ENCODE peak calls at places on chromosomes 13 and 19, in five cellular contexts. A is breast epithelium, N is spleen, Z is H1, H is upper lobe of left lung. X is an unnamed sample.

GRCh38 chr13:106381083-106381482 is 154.4 kb downstream of the EFNB2 start:
- DNase-seq in H (no peak), N (no peak), A (no peak), Z (no peak), X (no peak)

GRCh38 chr13:36084131-36084530 is 47.1 kb downstream of the DCLK1 start:
- DNase-seq in N (no peak), Z (no peak), H (no peak), A (no peak), X (no peak)

GRCh38 chr19:5558101-5558621 is 9.6 kb downstream of the TINCR start:
- DNase-seq in N (no peak), H (no peak), A (no peak), Z (no peak), X (no peak)

GRCh38 chr19:46629546-46630025 is 4.7 kb upstream of the PTGIR start:
- DNase-seq in N (peak), Z (no peak), H (no peak), A (no peak), X (no peak)

GRCh38 chr13:101835920-101836319 is 383.4 kb downstream of the ITGBL1 start:
- DNase-seq in N (no peak), Z (no peak), A (no peak), H (no peak), X (no peak)

GRCh38 chr13:36395280-36395679 is 37.0 kb upstream of the CCNA1 start:
- DNase-seq in A (no peak), N (no peak), H (no peak), Z (no peak), X (no peak)

GRCh38 chr13:28755546-28755870 is 36.7 kb upstream of the SLC46A3 start:
- DNase-seq in Z (no peak), N (no peak), A (no peak), H (no peak), X (peak)

GRCh38 chr13:114099918-114100445 is 32.4 kb downstream of the RASA3 start:
- DNase-seq in N (no peak), H (peak), Z (no peak), A (no peak), X (no peak)

GRCh38 chr19:41427647-41428480 is 690 bp upstream of the B3GNT8 start:
- DNase-seq in H (peak), Z (no peak), N (no peak), A (no peak), X (no peak)

GRCh38 chr13:42836930-42837329 is 55.5 kb downstream of the FAM216B start:
- DNase-seq in Z (peak), A (no peak), N (no peak), H (no peak), X (no peak)

GRCh38 chr19:38653028-38653571 is 5.7 kb downstream of the ACTN4 start:
- DNase-seq in Z (no peak), H (no peak), N (no peak), A (no peak), X (no peak)

GRCh38 chr13:29454931-29455481 is 140.5 kb downstream of the SLC7A1 start:
- DNase-seq in N (no peak), H (no peak), A (peak), Z (no peak), X (peak)

GRCh38 chr13:30831515-30831914 is 74.6 kb upstream of the MEDAG start:
- DNase-seq in N (no peak), H (no peak), Z (no peak), A (no peak), X (no peak)

GRCh38 chr13:24923305-24923640 is 159.3 kb downstream of the RNF17 start:
- DNase-seq in Z (no peak), N (no peak), A (no peak), H (no peak), X (no peak)

GRCh38 chr19:46537136-46538097 is 41.8 kb upstream of the PNMA8B start:
- DNase-seq in H (no peak), N (peak), Z (no peak), A (no peak), X (no peak)

GRCh38 chr19:50515168-50515561 is 1.5 kb upstream of the ASPDH start:
- DNase-seq in Z (no peak), N (peak), A (no peak), H (no peak), X (no peak)

GRCh38 chr13:75607447-75607846 is 28.7 kb upstream of the LMO7 start:
- DNase-seq in H (no peak), A (no peak), N (no peak), Z (no peak), X (no peak)

GRCh38 chr13:112032186-112032835 is 34.6 kb upstream of the SOX1 start:
- DNase-seq in H (peak), N (no peak), Z (no peak), A (peak), X (no peak)

GRCh38 chr13:100461309-100462035 is 127.1 kb downstream of the GGACT start:
- DNase-seq in Z (no peak), H (no peak), A (no peak), N (no peak), X (no peak)

GRCh38 chr13:114145256-114145655 is 12.8 kb upstream of the RASA3 start:
- DNase-seq in N (no peak), Z (no peak), H (no peak), A (no peak), X (no peak)

GRCh38 chr19:49362926-49363264 is 679 bp upstream of the TEAD2 start:
- DNase-seq in N (no peak), Z (no peak), H (no peak), A (peak), X (no peak)

GRCh38 chr13:47459512-47459911 is 541.6 kb downstream of the SUCLA2 start:
- DNase-seq in N (no peak), H (no peak), Z (no peak), A (no peak), X (no peak)

GRCh38 chr19:17196610-17197009 is 18.5 kb upstream of the USE1 start:
- DNase-seq in N (no peak), Z (no peak), A (no peak), H (no peak), X (no peak)

GRCh38 chr19:17197666-17198065 is 17.5 kb upstream of the USE1 start:
- DNase-seq in Z (no peak), A (no peak), H (no peak), N (no peak), X (no peak)

GRCh38 chr19:17202249-17202648 is 12.9 kb upstream of the USE1 start:
- DNase-seq in H (no peak), N (peak), Z (no peak), A (no peak), X (no peak)

GRCh38 chr19:17202713-17203112 is 12.4 kb upstream of the USE1 start:
- DNase-seq in H (no peak), A (no peak), N (peak), Z (no peak), X (no peak)

GRCh38 chr19:17200408-17201079 is 14.6 kb upstream of the USE1 start:
- DNase-seq in N (peak), A (no peak), H (no peak), Z (no peak), X (no peak)
- TF ChIP-seq POLR2AphosphoS5 in N (peak), A (no peak), H (no peak), Z (no peak), X (no peak)

DNA sequence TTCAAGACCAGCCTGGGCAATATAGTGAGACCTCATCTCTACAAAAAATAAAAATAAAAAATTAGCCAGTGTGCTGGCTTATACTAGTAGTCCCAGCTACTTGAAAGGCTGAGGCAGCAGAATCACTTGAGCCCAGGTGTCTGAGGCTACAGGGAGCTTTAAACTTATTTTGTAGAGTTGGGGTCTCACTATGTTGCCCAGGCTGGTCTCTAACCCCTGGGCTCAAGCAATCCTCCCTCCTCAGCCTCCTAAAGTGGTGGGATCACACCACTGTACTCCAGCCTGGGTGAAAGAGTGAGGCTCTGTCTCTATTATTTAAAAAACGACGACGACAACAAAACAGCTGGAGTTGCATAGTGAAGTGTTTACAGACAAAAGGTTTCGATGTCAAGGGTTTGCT is 8.0 kb downstream of the RAB3D start:
- DNase-seq in Z (no peak), H (no peak), A (no peak), N (no peak), X (no peak)
- TF ChIP-seq CTCF in Z (no peak), H (no peak), A (no peak), N (no peak), X (no peak)

GRCh38 chr19:2811221-2811722 is 8.4 kb upstream of the ZNF554 start:
- DNase-seq in N (no peak), H (no peak), Z (no peak), A (no peak), X (no peak)

GRCh38 chr19:2812414-2813234 is 7.0 kb upstream of the ZNF554 start:
- DNase-seq in Z (no peak), H (peak), A (no peak), N (no peak), X (no peak)

GRCh38 chr19:2810141-2811091 is 9.3 kb upstream of the ZNF554 start:
- DNase-seq in Z (no peak), N (no peak), A (no peak), H (peak), X (no peak)

GRCh38 chr19:2813235-2814160 is 6.2 kb upstream of the ZNF554 start:
- DNase-seq in A (peak), H (peak), Z (no peak), N (no peak), X (no peak)

GRCh38 chr19:2811735-2812413 is 7.8 kb upstream of the ZNF554 start:
- DNase-seq in Z (no peak), N (no peak), H (peak), A (no peak), X (no peak)
- TF ChIP-seq POLR2A in Z (no peak), N (no peak), H (no peak), A (no peak), X (no peak)

GRCh38 chr19:1830978-1831377 is 17.3 kb downstream of the REXO1 start:
- DNase-seq in H (no peak), N (no peak), Z (no peak), A (no peak), X (no peak)
- TF ChIP-seq POLR2AphosphoS5 in H (no peak), N (no peak), Z (no peak), A (no peak), X (no peak)

GRCh38 chr13:21933001-21933400 is 262.1 kb downstream of the FGF9 start:
- DNase-seq in Z (no peak), A (no peak), N (no peak), H (no peak), X (no peak)
- TF ChIP-seq CTCF in Z (no peak), A (no peak), N (no peak), H (no peak), X (no peak)

GRCh38 chr19:37217533-37217854 is 520 bp upstream of the ZNF383 start:
- DNase-seq in A (no peak), H (no peak), Z (no peak), N (no peak), X (no peak)

GRCh38 chr19:37220383-37220782 is 2.4 kb downstream of the ZNF383 start:
- DNase-seq in A (no peak), H (no peak), Z (no peak), N (no peak), X (no peak)

GRCh38 chr19:37218592-37218935 is 550 bp downstream of the ZNF383 start:
- DNase-seq in A (no peak), N (no peak), Z (no peak), H (no peak), X (no peak)

GRCh38 chr19:37221136-37221535 is 3.1 kb downstream of the ZNF383 start:
- DNase-seq in Z (no peak), A (no peak), H (no peak), N (no peak), X (no peak)

DNA sequence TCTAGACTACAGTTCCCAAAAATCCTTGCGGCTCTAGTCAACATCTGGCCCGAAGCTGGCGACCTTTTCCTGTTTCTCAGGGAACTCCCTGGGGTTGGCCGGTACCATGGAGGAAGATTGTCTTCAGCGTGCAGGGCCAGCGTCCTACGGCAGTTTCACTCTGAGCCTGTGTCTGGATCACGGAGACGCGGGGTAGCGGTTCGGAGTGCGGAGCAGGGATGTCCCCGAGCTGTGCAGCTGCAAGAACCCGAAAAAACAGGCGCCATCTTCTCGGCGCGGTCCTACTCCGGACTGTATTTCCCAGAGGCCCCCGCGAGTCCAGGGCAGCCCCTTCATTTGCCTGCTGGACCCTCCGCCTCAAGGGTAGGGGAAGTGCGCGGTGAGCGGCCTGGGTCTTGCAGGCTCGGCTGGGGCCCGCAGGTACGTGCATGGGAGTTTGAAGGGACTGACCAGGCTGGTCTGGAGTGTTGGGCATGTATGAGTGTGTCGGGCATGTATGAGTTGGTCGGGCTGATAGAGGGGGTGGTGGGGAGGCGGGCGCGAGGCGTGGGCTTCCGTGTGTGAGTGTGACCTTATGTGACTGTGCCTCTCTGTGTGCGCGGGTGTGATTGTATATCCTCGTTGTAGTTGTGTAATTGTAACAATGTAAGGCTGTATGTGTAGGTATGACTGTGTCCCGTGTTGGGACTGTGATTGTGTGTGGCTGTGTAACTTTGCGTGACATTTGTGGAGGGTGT is at the start of gene ZNF383:
- DNase-seq in N (peak), H (peak), Z (peak), A (peak), X (peak)
- TF ChIP-seq POLR2A in N (peak), H (peak), Z (peak), A (peak), X (no peak)

GRCh38 chr13:97222934-97223710 is 989 bp downstream of the MBNL2 start:
- DNase-seq in H (no peak), Z (no peak), N (no peak), A (no peak), X (no peak)
- TF ChIP-seq POLR2AphosphoS5 in H (no peak), Z (no peak), N (no peak), A (no peak), X (no peak)

GRCh38 chr13:45850020-45850613 is 1.4 kb downstream of the SIAH3 start:
- DNase-seq in Z (no peak), H (peak), A (no peak), N (no peak), X (no peak)
- TF ChIP-seq CTCF in Z (no peak), H (no peak), A (no peak), N (no peak), X (no peak)

DNA sequence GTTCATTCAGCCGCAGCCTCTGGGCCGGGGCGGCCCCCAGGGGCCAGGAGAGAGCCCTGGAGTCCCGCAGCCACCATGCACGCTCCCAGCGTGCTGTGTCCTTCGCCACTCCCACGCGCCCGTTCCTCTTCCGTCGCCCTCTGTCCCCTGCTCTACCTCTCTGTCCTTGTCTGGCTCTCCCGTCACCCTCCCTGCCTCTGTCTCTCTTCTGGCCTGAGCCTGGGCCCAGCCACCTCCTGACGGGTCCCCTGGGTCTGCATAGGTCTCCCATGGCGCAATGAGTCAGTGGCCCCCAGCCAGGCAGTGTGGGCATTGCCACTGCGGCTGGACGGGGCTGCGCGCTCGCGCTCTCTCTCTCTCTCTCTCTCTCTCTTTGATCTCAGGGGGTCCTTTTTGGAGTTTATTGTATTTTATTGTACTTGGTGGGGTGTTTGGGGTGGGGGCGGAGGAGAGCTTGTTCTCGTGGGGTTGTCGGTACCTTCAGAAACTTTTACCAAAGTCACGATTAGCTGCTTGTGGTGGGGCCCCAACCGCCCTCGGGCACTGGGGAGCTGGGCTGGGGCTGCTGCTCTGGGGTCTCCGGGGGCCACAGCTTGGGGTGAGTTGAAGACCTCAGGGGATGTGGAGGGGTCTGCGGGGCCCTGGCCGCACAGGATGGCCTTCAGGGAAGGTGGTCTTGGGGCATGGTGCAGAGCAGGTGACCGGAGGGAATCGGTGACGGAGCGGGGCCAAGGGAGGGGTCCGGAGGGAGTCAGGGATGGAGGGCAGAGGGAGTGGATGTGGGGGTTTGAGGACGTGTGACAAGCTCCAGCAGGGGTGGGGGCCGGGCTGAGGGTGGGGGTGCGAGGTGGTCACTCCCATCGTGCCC is 1.7 kb upstream of the TGFBR3L start:
- DNase-seq in Z (no peak), H (peak), A (no peak), N (peak), X (no peak)
- TF ChIP-seq POLR2A in Z (no peak), H (no peak), A (no peak), N (no peak), X (no peak)

X was measured in esophagus muscularis mucosa.